ENCODE peak calls at places on chromosomes 13 and 19, in four cellular contexts. One of them, this sample, is unnamed.

GRCh38 chr13:111121421-111121820 is 6.3 kb downstream of the ARHGEF7 start:
- DNase-seq in HEK293T: no peak
- DNase-seq in dorsolateral prefrontal cortex: peak; percentile 33
- DNase-seq in renal cortical epithelial cell: no peak
- DNase-seq in this sample: no peak

GRCh38 chr13:63409791-63410351 is 1994.2 kb upstream of the PCDH20 start:
- DNase-seq in HEK293T: no peak
- DNase-seq in dorsolateral prefrontal cortex: no peak
- DNase-seq in renal cortical epithelial cell: no peak
- DNase-seq in this sample: no peak

GRCh38 chr19:13023666-13024065 is 28.4 kb downstream of the NFIX start:
- DNase-seq in HEK293T: no peak
- DNase-seq in dorsolateral prefrontal cortex: no peak
- DNase-seq in renal cortical epithelial cell: no peak
- DNase-seq in this sample: peak; percentile 79

GRCh38 chr13:97192166-97192565 is 30.0 kb upstream of the MBNL2 start:
- DNase-seq in HEK293T: no peak
- DNase-seq in dorsolateral prefrontal cortex: no peak
- DNase-seq in renal cortical epithelial cell: peak; percentile 17
- DNase-seq in this sample: no peak

GRCh38 chr19:52992109-52993004 is 21.4 kb upstream of the ERVV-1 start:
- DNase-seq in HEK293T: no peak
- DNase-seq in dorsolateral prefrontal cortex: peak; percentile 47
- DNase-seq in renal cortical epithelial cell: no peak
- DNase-seq in this sample: peak; percentile 42

GRCh38 chr13:61192826-61193225 is 222.8 kb downstream of the PCDH20 start:
- DNase-seq in HEK293T: no peak
- DNase-seq in dorsolateral prefrontal cortex: no peak
- DNase-seq in renal cortical epithelial cell: no peak
- DNase-seq in this sample: no peak

GRCh38 chr13:48334534-48335127 is 31.1 kb downstream of the RB1 start:
- DNase-seq in HEK293T: no peak
- DNase-seq in dorsolateral prefrontal cortex: no peak
- DNase-seq in renal cortical epithelial cell: peak; percentile 47
- DNase-seq in this sample: peak; percentile 15

GRCh38 chr19:17340302-17340870 is 3.0 kb downstream of the GTPBP3 start:
- DNase-seq in HEK293T: no peak
- DNase-seq in dorsolateral prefrontal cortex: no peak
- DNase-seq in renal cortical epithelial cell: no peak
- DNase-seq in this sample: no peak

GRCh38 chr13:60612593-60612992 is 215.6 kb downstream of the TDRD3 start:
- DNase-seq in HEK293T: no peak
- DNase-seq in dorsolateral prefrontal cortex: no peak
- DNase-seq in renal cortical epithelial cell: no peak
- DNase-seq in this sample: no peak

GRCh38 chr19:54551293-54551692 is 22.3 kb upstream of the LILRA2 start:
- DNase-seq in HEK293T: no peak
- DNase-seq in dorsolateral prefrontal cortex: no peak
- DNase-seq in renal cortical epithelial cell: no peak
- DNase-seq in this sample: no peak

GRCh38 chr19:3163230-3163886 is 15.2 kb upstream of the S1PR4 start:
- DNase-seq in HEK293T: peak; percentile 88
- DNase-seq in dorsolateral prefrontal cortex: peak; percentile 50
- DNase-seq in renal cortical epithelial cell: no peak
- DNase-seq in this sample: peak; percentile 93

GRCh38 chr13:50969691-50970090 is 60.1 kb downstream of the RNASEH2B start:
- DNase-seq in HEK293T: no peak
- DNase-seq in dorsolateral prefrontal cortex: no peak
- DNase-seq in renal cortical epithelial cell: peak; percentile 8
- DNase-seq in this sample: no peak

GRCh38 chr19:57099199-57099661 is 20.6 kb upstream of the USP29 start:
- DNase-seq in HEK293T: peak; percentile 63
- DNase-seq in dorsolateral prefrontal cortex: peak; percentile 80
- DNase-seq in renal cortical epithelial cell: no peak
- DNase-seq in this sample: peak; percentile 87

GRCh38 chr13:27954406-27954851 is 14.7 kb downstream of the CDX2 start:
- DNase-seq in HEK293T: no peak
- DNase-seq in dorsolateral prefrontal cortex: no peak
- DNase-seq in renal cortical epithelial cell: no peak
- DNase-seq in this sample: peak; percentile 34

GRCh38 chr19:12801466-12802266 is at the start of the genes PRDX2 and THSD8:
- DNase-seq in HEK293T: peak; percentile 86
- DNase-seq in dorsolateral prefrontal cortex: peak; percentile 76
- DNase-seq in renal cortical epithelial cell: no peak
- DNase-seq in this sample: peak; percentile 94

GRCh38 chr19:27740396-27740795 is 1472.6 kb downstream of the UQCRFS1 start:
- DNase-seq in HEK293T: no peak
- DNase-seq in dorsolateral prefrontal cortex: no peak
- DNase-seq in renal cortical epithelial cell: no peak
- DNase-seq in this sample: no peak

GRCh38 chr19:7497292-7497691 is 8.5 kb upstream of the PEX11G start:
- DNase-seq in HEK293T: peak; percentile 48
- DNase-seq in dorsolateral prefrontal cortex: peak; percentile 29
- DNase-seq in renal cortical epithelial cell: no peak
- DNase-seq in this sample: no peak

GRCh38 chr13:94886191-94886590 is 173.8 kb upstream of the SOX21 start:
- DNase-seq in HEK293T: no peak
- DNase-seq in dorsolateral prefrontal cortex: no peak
- DNase-seq in renal cortical epithelial cell: no peak
- DNase-seq in this sample: no peak

GRCh38 chr13:79810671-79811070 is 329.7 kb downstream of the NDFIP2 start:
- DNase-seq in HEK293T: no peak
- DNase-seq in dorsolateral prefrontal cortex: no peak
- DNase-seq in renal cortical epithelial cell: peak; percentile 87
- DNase-seq in this sample: no peak

GRCh38 chr19:18439025-18439909 is 1.3 kb upstream of the ISYNA1 start:
- DNase-seq in HEK293T: no peak
- DNase-seq in dorsolateral prefrontal cortex: no peak
- DNase-seq in renal cortical epithelial cell: peak; percentile 56
- DNase-seq in this sample: no peak

GRCh38 chr13:34156841-34157365 is 339.0 kb downstream of the RFC3 start:
- DNase-seq in HEK293T: peak; percentile 45
- DNase-seq in dorsolateral prefrontal cortex: peak; percentile 73
- DNase-seq in renal cortical epithelial cell: peak; percentile 96
- DNase-seq in this sample: no peak